ENCODE peak calls at places on chromosomes 12 and 14, in seven cellular contexts. J is bronchial epithelial cell, B is endothelial cell, F is IMR-90, R is psoas muscle, A is tibial nerve, G is cardiac fibroblast. D is an unnamed sample.

GRCh38 chr12:6662602-6662905 is 365 bp downstream of the ING4 start:
- DNase-seq in R (no peak), G (no peak), F (no peak), A (no peak), J (no peak), B (no peak), D (no peak)

GRCh38 chr14:104107611-104108569 is 22.4 kb downstream of the ASPG start:
- DNase-seq in G (no peak), B (no peak), R (peak; percentile 4), A (no peak), F (no peak), J (peak; percentile 68), D (no peak)

GRCh38 chr12:113087193-113087592 is 30.7 kb downstream of the DTX1 start:
- DNase-seq in B (no peak), G (no peak), F (no peak), A (no peak), R (no peak), J (no peak), D (no peak)

GRCh38 chr14:23624830-23625404 is 11.2 kb upstream of the DHRS2 start:
- DNase-seq in F (no peak), A (no peak), J (no peak), B (no peak), G (no peak), R (no peak), D (no peak)

GRCh38 chr12:18955594-18955993 is 173.9 kb upstream of the PLEKHA5 start:
- DNase-seq in G (peak; percentile 3), B (no peak), F (peak; percentile 16), A (no peak), R (no peak), J (peak; percentile 19), D (no peak)

GRCh38 chr14:103563089-103563620 is 395 bp downstream of the COA8 start:
- DNase-seq in B (peak; percentile 38), J (peak; percentile 38), G (no peak), A (no peak), R (no peak), F (no peak), D (no peak)

GRCh38 chr12:4148418-4149056 is 125.0 kb upstream of the CCND2 start:
- DNase-seq in F (no peak), J (no peak), G (no peak), B (no peak), A (peak; percentile 31), R (peak; percentile 44), D (no peak)

GRCh38 chr12:75959506-75959905 is 72.1 kb downstream of the PHLDA1 start:
- DNase-seq in J (no peak), B (no peak), G (no peak), A (no peak), R (no peak), F (no peak), D (no peak)

GRCh38 chr12:94872007-94872653 is 131.4 kb downstream of the NDUFA12 start:
- DNase-seq in A (no peak), F (no peak), G (no peak), J (peak; percentile 29), R (no peak), B (no peak), D (no peak)

GRCh38 chr14:101470266-101470665 is 91.0 kb upstream of the DIO3 start:
- DNase-seq in A (no peak), J (no peak), R (no peak), F (no peak), G (no peak), B (no peak), D (no peak)

GRCh38 chr12:6951551-6952120 is 480 bp downstream of the PTPN6 start:
- DNase-seq in A (no peak), B (no peak), J (no peak), R (no peak), F (no peak), G (no peak), D (no peak)

GRCh38 chr12:31923063-31923412 is 36.2 kb upstream of the RESF1 start:
- DNase-seq in J (no peak), A (no peak), B (no peak), G (no peak), F (no peak), R (no peak), D (no peak)

GRCh38 chr12:68617160-68617926 is 6.6 kb downstream of the RAP1B start:
- DNase-seq in J (peak; percentile 71), G (peak; percentile 59), A (no peak), B (no peak), R (no peak), F (peak; percentile 74), D (no peak)

GRCh38 chr12:116592731-116593130 is 33.5 kb downstream of the MAP1LC3B2 start:
- DNase-seq in F (no peak), J (peak; percentile 43), R (peak; percentile 36), A (no peak), G (peak; percentile 31), B (no peak), D (no peak)

GRCh38 chr12:62983594-62983993 is 48.6 kb upstream of the PPM1H start:
- DNase-seq in J (no peak), B (peak; percentile 8), A (no peak), F (no peak), R (no peak), G (no peak), D (no peak)
- TF ChIP-seq CTCF in J (peak; percentile 21), B (no peak), A (no peak), F (no peak), R (no peak), G (peak; percentile 12), D (no peak)

DNA sequence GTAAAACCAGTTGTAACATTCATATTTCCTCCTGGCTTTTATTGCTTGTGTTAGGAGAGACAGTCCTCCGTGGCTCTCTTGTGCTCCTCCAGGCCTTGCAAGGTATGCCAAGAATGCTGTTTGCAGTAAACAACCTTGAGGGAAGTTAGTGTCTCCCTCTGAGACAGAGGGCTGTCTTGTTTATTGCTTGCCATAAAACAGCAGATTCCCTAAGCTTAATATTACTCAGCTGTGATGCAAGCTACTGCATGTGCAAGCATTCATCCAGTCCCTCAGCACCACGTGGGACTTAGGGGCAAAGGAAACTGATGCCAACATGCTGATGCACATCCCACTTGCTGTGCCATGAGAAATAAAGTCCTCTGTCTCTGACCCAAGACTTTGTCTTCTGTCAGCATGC is 6.6 kb downstream of the POMT2 start:
- DNase-seq in R (no peak), A (no peak), G (peak; percentile 79), J (peak; percentile 99), B (no peak), F (peak; percentile 89), D (peak; percentile 76)
- TF ChIP-seq CTCF in R (no peak), A (no peak), G (no peak), J (no peak), B (no peak), F (no peak), D (no peak)

GRCh38 chr12:48197967-48198618 is 5.0 kb downstream of the OR10AD1 start:
- DNase-seq in R (peak; percentile 98), G (peak; percentile 96), A (peak; percentile 90), F (peak; percentile 87), B (peak; percentile 91), J (peak; percentile 90), D (peak; percentile 65)
- TF ChIP-seq CTCF in R (no peak), G (peak; percentile 29), A (peak; percentile 5), F (peak; percentile 12), B (no peak), J (peak; percentile 24), D (peak; percentile 14)

GRCh38 chr14:34496007-34496678 is 34.1 kb upstream of the SPTSSA start:
- DNase-seq in F (no peak), G (peak; percentile 84), J (no peak), A (peak; percentile 28), R (peak; percentile 71), B (no peak), D (no peak)

GRCh38 chr14:34498684-34499412 is 36.8 kb upstream of the SPTSSA start:
- DNase-seq in J (peak; percentile 37), B (no peak), A (no peak), G (peak; percentile 43), F (peak; percentile 22), R (no peak), D (no peak)

GRCh38 chr14:34501004-34501580 is 38.4 kb downstream of the EAPP start:
- DNase-seq in G (no peak), A (no peak), J (no peak), R (no peak), F (no peak), B (no peak), D (no peak)

GRCh38 chr14:34501997-34502396 is 37.5 kb downstream of the EAPP start:
- DNase-seq in J (peak; percentile 12), G (peak; percentile 46), A (no peak), B (no peak), F (peak; percentile 48), R (no peak), D (no peak)

GRCh38 chr14:34496679-34497513 is 34.9 kb upstream of the SPTSSA start:
- DNase-seq in F (peak; percentile 100), R (peak; percentile 85), G (peak; percentile 100), B (peak; percentile 8), J (peak; percentile 97), A (peak; percentile 82), D (peak; percentile 98)
- TF ChIP-seq CTCF in F (peak; percentile 38), R (peak; percentile 18), G (peak; percentile 8), B (no peak), J (peak; percentile 30), A (no peak), D (peak; percentile 40)

DNA sequence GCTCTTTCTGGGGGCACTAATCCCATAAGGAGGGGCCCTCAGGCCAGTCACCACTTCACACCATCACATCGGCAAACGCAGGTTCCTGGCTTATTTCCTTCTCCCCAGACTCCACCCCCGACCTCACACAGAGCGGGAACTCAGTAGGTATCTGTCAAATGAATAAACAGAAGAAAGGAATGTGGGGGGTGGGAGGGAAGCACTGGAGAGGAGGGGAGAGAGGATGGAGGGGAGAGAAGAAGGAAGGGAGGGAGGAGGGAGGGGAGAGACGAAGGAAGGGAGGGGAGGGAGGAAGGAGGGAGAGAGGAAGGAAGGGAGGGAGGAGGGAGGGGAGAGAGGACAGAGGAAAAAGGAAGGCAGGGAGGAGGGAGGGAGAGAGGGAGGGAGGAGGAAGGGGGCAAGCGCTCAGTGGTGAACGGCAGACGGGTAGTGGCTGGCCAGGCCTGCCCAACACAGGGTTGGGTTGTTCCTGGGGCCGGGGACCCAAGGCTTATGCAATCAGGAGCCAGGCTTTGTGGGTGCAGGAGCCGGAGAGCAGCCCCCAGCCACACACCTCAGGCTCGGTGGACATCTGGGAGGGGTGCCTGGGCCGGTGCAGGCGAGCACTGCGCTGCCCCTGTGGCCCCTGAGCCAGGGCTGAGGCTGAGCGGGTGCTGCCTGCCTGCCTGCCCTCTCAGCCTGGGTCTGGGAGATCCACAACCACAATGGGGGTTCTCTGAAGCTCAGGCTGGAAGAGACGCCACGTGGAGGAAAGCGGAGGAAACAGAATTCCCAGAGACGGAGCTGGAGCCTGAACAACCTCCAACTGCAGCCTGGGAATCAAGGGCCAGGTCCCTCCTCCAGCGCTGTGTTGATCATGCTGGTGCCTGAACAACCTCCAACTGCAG is 52.5 kb upstream of the FBRSL1 start:
- DNase-seq in R (no peak), B (no peak), A (no peak), G (no peak), J (no peak), F (no peak), D (no peak)
- TF ChIP-seq CTCF in R (no peak), B (no peak), A (no peak), G (no peak), J (no peak), F (no peak), D (no peak)

GRCh38 chr12:56119361-56119796 is 1.3 kb downstream of the ZC3H10 start:
- DNase-seq in F (peak; percentile 94), A (peak; percentile 59), J (peak; percentile 80), G (peak; percentile 97), B (peak; percentile 68), R (peak; percentile 75), D (peak; percentile 90)
- TF ChIP-seq CTCF in F (peak; percentile 90), A (peak; percentile 72), J (peak; percentile 69), G (peak; percentile 83), B (peak; percentile 67), R (peak; percentile 78), D (peak; percentile 84)

GRCh38 chr12:108854055-108854452 is 3.3 kb downstream of the SSH1 start:
- DNase-seq in R (no peak), F (peak; percentile 95), G (peak; percentile 94), B (no peak), A (peak; percentile 78), J (peak; percentile 74), D (peak; percentile 71)
- TF ChIP-seq CTCF in R (peak; percentile 48), F (peak; percentile 65), G (peak; percentile 53), B (no peak), A (no peak), J (peak; percentile 40), D (peak; percentile 48)